ENCODE peak calls at places on chromosomes 11 and 22, in eight cellular contexts. K, T, F, X, I, P, Q and Z are unnamed samples.

GRCh38 chr11:27699926-27700350 is 317 bp downstream of the BDNF start:
- DNase-seq in K (no peak), T (no peak), F (no peak), X (no peak), I (no peak), P (no peak), Q (no peak), Z (no peak)

GRCh38 chr11:1336836-1337646 is 27.6 kb upstream of the TOLLIP start:
- DNase-seq in K (no peak), T (no peak), F (no peak), X (peak; percentile 60), I (no peak), P (no peak), Q (no peak), Z (no peak)

GRCh38 chr11:16604784-16605439 is 133.5 kb upstream of the C11orf58 start:
- DNase-seq in K (peak; percentile 29), T (peak; percentile 44), F (no peak), X (peak; percentile 61), I (peak; percentile 66), P (no peak), Q (no peak), Z (no peak)

GRCh38 chr11:102986815-102987214 is 31.3 kb upstream of the MMP13 start:
- DNase-seq in K (no peak), T (no peak), F (peak; percentile 20), X (no peak), I (peak; percentile 66), P (no peak), Q (no peak), Z (no peak)

GRCh38 chr11:17354070-17354924 is 2.7 kb downstream of the NCR3LG1 start:
- DNase-seq in K (peak; percentile 88), T (peak; percentile 75), F (peak; percentile 33), X (no peak), I (peak; percentile 57), P (peak; percentile 10), Q (peak; percentile 82), Z (peak; percentile 38)

GRCh38 chr22:28544431-28544868 is 135.2 kb downstream of the TTC28 start:
- DNase-seq in K (no peak), T (peak; percentile 70), F (no peak), X (no peak), I (peak; percentile 19), P (no peak), Q (no peak), Z (no peak)

GRCh38 chr11:92735039-92735438 is 234.4 kb upstream of the MTNR1B start:
- DNase-seq in K (peak; percentile 15), T (no peak), F (no peak), X (no peak), I (no peak), P (no peak), Q (no peak), Z (no peak)

GRCh38 chr11:2530131-2530854 is 85.5 kb downstream of the KCNQ1 start:
- DNase-seq in K (no peak), T (peak; percentile 29), F (no peak), X (peak; percentile 15), I (no peak), P (no peak), Q (no peak), Z (no peak)

GRCh38 chr22:26431151-26431995 is 2.3 kb downstream of the ASPHD2 start:
- DNase-seq in K (no peak), T (no peak), F (no peak), X (no peak), I (no peak), P (no peak), Q (no peak), Z (no peak)

GRCh38 chr11:45323598-45324249 is 37.6 kb upstream of the SYT13 start:
- DNase-seq in K (no peak), T (no peak), F (no peak), X (no peak), I (no peak), P (no peak), Q (peak; percentile 30), Z (no peak)

GRCh38 chr22:36475341-36475740 is 6.1 kb downstream of the TXN2 start:
- DNase-seq in K (no peak), T (no peak), F (no peak), X (no peak), I (no peak), P (no peak), Q (no peak), Z (no peak)

GRCh38 chr11:126637800-126638175 is 282.3 kb downstream of the ST3GAL4 start:
- DNase-seq in K (no peak), T (no peak), F (peak; percentile 97), X (no peak), I (no peak), P (no peak), Q (no peak), Z (no peak)

GRCh38 chr22:39808087-39808486 is 85.5 kb downstream of the ENTHD1 start:
- DNase-seq in K (peak; percentile 51), T (no peak), F (no peak), X (no peak), I (no peak), P (no peak), Q (no peak), Z (no peak)

GRCh38 chr11:100328626-100329340 is 358.3 kb upstream of the ARHGAP42 start:
- DNase-seq in K (no peak), T (peak; percentile 38), F (no peak), X (no peak), I (peak; percentile 87), P (no peak), Q (no peak), Z (no peak)

GRCh38 chr11:19076744-19077589 is 16.4 kb upstream of the MRGPRX2 start:
- DNase-seq in K (peak; percentile 46), T (peak; percentile 52), F (no peak), X (peak; percentile 43), I (peak; percentile 34), P (no peak), Q (no peak), Z (no peak)

GRCh38 chr11:94802501-94802900 is 34.3 kb downstream of the AMOTL1 start:
- DNase-seq in K (no peak), T (no peak), F (no peak), X (no peak), I (no peak), P (no peak), Q (no peak), Z (no peak)

GRCh38 chr22:24137595-24137994 is 43.7 kb upstream of the SUSD2 start:
- DNase-seq in K (no peak), T (no peak), F (no peak), X (no peak), I (no peak), P (no peak), Q (no peak), Z (no peak)

GRCh38 chr11:65883058-65883761 is 3.6 kb downstream of the CTSW start:
- DNase-seq in K (no peak), T (no peak), F (no peak), X (no peak), I (no peak), P (no peak), Q (no peak), Z (no peak)

GRCh38 chr11:119700030-119700429 is 29.0 kb downstream of the NECTIN1 start:
- DNase-seq in K (no peak), T (no peak), F (no peak), X (peak; percentile 77), I (no peak), P (no peak), Q (no peak), Z (no peak)

GRCh38 chr11:120521176-120521575 is 9.6 kb downstream of the GRIK4 start:
- DNase-seq in K (no peak), T (no peak), F (no peak), X (no peak), I (no peak), P (no peak), Q (no peak), Z (peak; percentile 6)

GRCh38 chr11:92854952-92855351 is 114.5 kb upstream of the MTNR1B start:
- DNase-seq in K (no peak), T (no peak), F (no peak), X (no peak), I (no peak), P (no peak), Q (no peak), Z (no peak)

GRCh38 chr11:5489571-5490357 is 1.3 kb downstream of the OR52D1 start:
- DNase-seq in K (no peak), T (no peak), F (no peak), X (no peak), I (no peak), P (no peak), Q (no peak), Z (no peak)

GRCh38 chr11:103806130-103806900 is 230.1 kb upstream of the DDI1 start:
- DNase-seq in K (no peak), T (no peak), F (peak; percentile 82), X (no peak), I (peak; percentile 67), P (peak; percentile 17), Q (no peak), Z (no peak)

GRCh38 chr22:32473388-32473952 is 1.1 kb upstream of the FBXO7 start:
- DNase-seq in K (peak; percentile 77), T (no peak), F (peak; percentile 66), X (no peak), I (peak; percentile 44), P (no peak), Q (no peak), Z (no peak)
- H3K4me3 ChIP-seq in K (no peak overlapping the region), T (peak overlapping the region; percentile 69), F (peak overlapping the region; percentile 78), X (no peak overlapping the region), I (peak overlapping the region; percentile 89), P (peak overlapping the region; percentile 96), Q (no peak overlapping the region), Z (peak overlapping the region; percentile 89)

GRCh38 chr22:50221410-50222300 is 20.8 kb downstream of the SELENOO start:
- DNase-seq in K (no peak), T (peak; percentile 28), F (no peak), X (peak; percentile 18), I (no peak), P (no peak), Q (no peak), Z (no peak)
- TF ChIP-seq CTCF in K (no peak), T (no peak), F (no peak), X (no peak), I (no peak), P (no peak), Q (no peak), Z (no peak)

GRCh38 chr11:22169833-22170232 is 23.1 kb upstream of the ANO5 start:
- DNase-seq in K (peak; percentile 9), T (no peak), F (no peak), X (no peak), I (no peak), P (no peak), Q (no peak), Z (no peak)

GRCh38 chr11:22165799-22166548 is 26.9 kb upstream of the ANO5 start:
- DNase-seq in K (no peak), T (no peak), F (no peak), X (no peak), I (no peak), P (no peak), Q (no peak), Z (no peak)

GRCh38 chr11:22162754-22163153 is 30.1 kb upstream of the ANO5 start:
- DNase-seq in K (peak; percentile 74), T (no peak), F (no peak), X (no peak), I (no peak), P (no peak), Q (no peak), Z (no peak)

GRCh38 chr11:22163394-22163797 is 29.5 kb upstream of the ANO5 start:
- DNase-seq in K (peak; percentile 93), T (no peak), F (no peak), X (no peak), I (peak; percentile 25), P (no peak), Q (no peak), Z (no peak)

GRCh38 chr11:22165087-22165486 is 27.8 kb upstream of the ANO5 start:
- DNase-seq in K (no peak), T (no peak), F (no peak), X (no peak), I (no peak), P (no peak), Q (no peak), Z (no peak)
- H3K4me3 ChIP-seq in K (no peak overlapping the region), T (no peak overlapping the region), F (no peak overlapping the region), X (no peak overlapping the region), I (no peak overlapping the region), P (no peak overlapping the region), Q (no peak overlapping the region), Z (no peak overlapping the region)

GRCh38 chr22:21643533-21644357 is 1.6 kb downstream of the SDF2L1 start:
- DNase-seq in K (no peak), T (no peak), F (no peak), X (no peak), I (no peak), P (no peak), Q (no peak), Z (no peak)
- TF ChIP-seq CTCF in K (peak; percentile 29), T (no peak), F (peak; percentile 18), X (no peak), I (no peak), P (no peak), Q (no peak), Z (no peak)